ENCODE peak calls at places on chromosome 18, in six cellular contexts. One of them, this sample, is unnamed.
A peak's percentile ranks its signal among the peaks of the same experiment; 100 is the strongest.

GRCh38 chr18:34993289-34993688 is 47.9 kb upstream of the MAPRE2 start:
- DNase-seq in stomach: no peak
- DNase-seq in GM12865: no peak
- DNase-seq in fibroblast of the aortic adventitia: no peak
- DNase-seq in SK-N-SH: no peak
- DNase-seq in A549: no peak
- DNase-seq in this sample: no peak

GRCh38 chr18:4125246-4125938 is 329.7 kb downstream of the DLGAP1 start:
- DNase-seq in stomach: no peak
- DNase-seq in GM12865: no peak
- DNase-seq in fibroblast of the aortic adventitia: peak; percentile 88
- DNase-seq in SK-N-SH: no peak
- DNase-seq in A549: no peak
- DNase-seq in this sample: no peak

GRCh38 chr18:35343488-35343935 is 708 bp downstream of the ZNF24 start:
- DNase-seq in stomach: no peak
- DNase-seq in GM12865: no peak
- DNase-seq in fibroblast of the aortic adventitia: no peak
- DNase-seq in SK-N-SH: no peak
- DNase-seq in A549: no peak
- DNase-seq in this sample: no peak

GRCh38 chr18:76274470-76275289 is 220.4 kb downstream of the ZNF516 start:
- DNase-seq in stomach: no peak
- DNase-seq in GM12865: peak; percentile 18
- DNase-seq in fibroblast of the aortic adventitia: no peak
- DNase-seq in SK-N-SH: peak; percentile 71
- DNase-seq in A549: peak; percentile 14
- DNase-seq in this sample: no peak

GRCh38 chr18:55275042-55275897 is 312.7 kb downstream of the TCF4 start:
- DNase-seq in stomach: no peak
- DNase-seq in GM12865: peak; percentile 50
- DNase-seq in fibroblast of the aortic adventitia: peak; percentile 69
- DNase-seq in SK-N-SH: no peak
- DNase-seq in A549: no peak
- DNase-seq in this sample: no peak

GRCh38 chr18:581106-581505 is 926 bp downstream of the CETN1 start:
- DNase-seq in stomach: no peak
- DNase-seq in GM12865: no peak
- DNase-seq in fibroblast of the aortic adventitia: peak; percentile 47
- DNase-seq in SK-N-SH: no peak
- DNase-seq in A549: no peak
- DNase-seq in this sample: no peak

GRCh38 chr18:44938396-44939036 is 257.8 kb downstream of the SETBP1 start:
- DNase-seq in stomach: peak; percentile 46
- DNase-seq in GM12865: no peak
- DNase-seq in fibroblast of the aortic adventitia: no peak
- DNase-seq in SK-N-SH: peak; percentile 68
- DNase-seq in A549: no peak
- DNase-seq in this sample: no peak

GRCh38 chr18:657311-657997 is at the start of gene TYMS:
- DNase-seq in stomach: peak; percentile 49
- DNase-seq in GM12865: peak; percentile 85
- DNase-seq in fibroblast of the aortic adventitia: peak; percentile 48
- DNase-seq in SK-N-SH: peak; percentile 89
- DNase-seq in A549: peak; percentile 81
- DNase-seq in this sample: peak; percentile 72

GRCh38 chr18:11219571-11219970 is 70.2 kb upstream of the PIEZO2 start:
- DNase-seq in stomach: no peak
- DNase-seq in GM12865: no peak
- DNase-seq in fibroblast of the aortic adventitia: no peak
- DNase-seq in SK-N-SH: no peak
- DNase-seq in A549: no peak
- DNase-seq in this sample: no peak

GRCh38 chr18:36167692-36168218 is 19.5 kb upstream of the MOCOS start:
- DNase-seq in stomach: no peak
- DNase-seq in GM12865: no peak
- DNase-seq in fibroblast of the aortic adventitia: no peak
- DNase-seq in SK-N-SH: no peak
- DNase-seq in A549: no peak
- DNase-seq in this sample: no peak

GRCh38 chr18:26417190-26417589 is 131.2 kb downstream of the KCTD1 start:
- DNase-seq in stomach: no peak
- DNase-seq in GM12865: no peak
- DNase-seq in fibroblast of the aortic adventitia: no peak
- DNase-seq in SK-N-SH: no peak
- DNase-seq in A549: no peak
- DNase-seq in this sample: no peak

GRCh38 chr18:39842042-39842791 is 2112.8 kb upstream of the PIK3C3 start:
- DNase-seq in stomach: no peak
- DNase-seq in GM12865: no peak
- DNase-seq in fibroblast of the aortic adventitia: no peak
- DNase-seq in SK-N-SH: peak; percentile 39
- DNase-seq in A549: no peak
- DNase-seq in this sample: no peak

GRCh38 chr18:29531746-29532145 is 1354.8 kb upstream of the CDH2 start:
- DNase-seq in stomach: no peak
- DNase-seq in GM12865: no peak
- DNase-seq in fibroblast of the aortic adventitia: no peak
- DNase-seq in SK-N-SH: no peak
- DNase-seq in A549: no peak
- DNase-seq in this sample: no peak

GRCh38 chr18:74806700-74807416 is 209.2 kb downstream of the ZNF407 start:
- DNase-seq in stomach: no peak
- DNase-seq in GM12865: peak; percentile 79
- DNase-seq in fibroblast of the aortic adventitia: peak; percentile 82
- DNase-seq in SK-N-SH: no peak
- DNase-seq in A549: peak; percentile 8
- DNase-seq in this sample: no peak

GRCh38 chr18:24112874-24113615 is 25.8 kb upstream of the CABYR start:
- DNase-seq in stomach: no peak
- DNase-seq in GM12865: no peak
- DNase-seq in fibroblast of the aortic adventitia: no peak
- DNase-seq in SK-N-SH: no peak
- DNase-seq in A549: peak; percentile 30
- DNase-seq in this sample: no peak

GRCh38 chr18:73118121-73118816 is 250.5 kb upstream of the NETO1 start:
- DNase-seq in stomach: no peak
- DNase-seq in GM12865: no peak
- DNase-seq in fibroblast of the aortic adventitia: peak; percentile 34
- DNase-seq in SK-N-SH: no peak
- DNase-seq in A549: no peak
- DNase-seq in this sample: no peak

GRCh38 chr18:62715829-62716678 is 713 bp downstream of the PHLPP1 start:
- DNase-seq in stomach: peak; percentile 67
- DNase-seq in GM12865: peak; percentile 90
- DNase-seq in fibroblast of the aortic adventitia: peak; percentile 45
- DNase-seq in SK-N-SH: peak; percentile 77
- DNase-seq in A549: peak; percentile 14
- DNase-seq in this sample: no peak

DNA sequence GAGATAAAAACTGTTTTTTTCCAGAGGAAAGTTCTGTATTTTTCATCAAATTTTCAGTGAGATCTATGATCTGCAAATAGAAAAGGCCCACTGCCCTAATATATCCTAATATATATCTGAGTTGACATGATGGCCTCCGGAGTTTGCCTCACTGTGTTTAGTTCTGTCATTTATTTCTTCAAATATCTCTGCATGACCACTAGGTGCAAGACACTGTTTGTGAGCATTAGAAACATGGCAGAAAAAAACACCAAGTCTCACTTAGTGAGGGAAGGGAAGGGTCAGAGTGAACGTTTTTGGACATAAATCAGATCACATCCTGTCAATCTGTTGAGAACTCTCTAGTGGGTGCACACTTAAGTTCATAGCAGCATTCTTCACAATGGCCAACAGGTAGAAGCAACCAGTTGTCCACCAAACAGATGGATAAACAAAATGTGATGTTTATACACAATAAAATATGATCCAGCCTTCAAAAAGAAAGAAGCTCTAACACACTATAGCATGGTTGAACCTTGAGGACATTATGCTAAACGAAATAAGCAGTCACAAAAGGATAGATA is 53.4 kb downstream of the SPIRE1 start:
- DNase-seq in stomach: no peak
- DNase-seq in GM12865: no peak
- DNase-seq in fibroblast of the aortic adventitia: no peak
- DNase-seq in SK-N-SH: no peak
- DNase-seq in A549: peak; percentile 9
- DNase-seq in this sample: no peak
- TF ChIP-seq CTCF in stomach: no peak
- TF ChIP-seq CTCF in GM12865: peak; percentile 5
- TF ChIP-seq CTCF in fibroblast of the aortic adventitia: no peak
- TF ChIP-seq CTCF in SK-N-SH: peak; percentile 34
- TF ChIP-seq CTCF in A549: no peak
- TF ChIP-seq CTCF in this sample: no peak

DNA sequence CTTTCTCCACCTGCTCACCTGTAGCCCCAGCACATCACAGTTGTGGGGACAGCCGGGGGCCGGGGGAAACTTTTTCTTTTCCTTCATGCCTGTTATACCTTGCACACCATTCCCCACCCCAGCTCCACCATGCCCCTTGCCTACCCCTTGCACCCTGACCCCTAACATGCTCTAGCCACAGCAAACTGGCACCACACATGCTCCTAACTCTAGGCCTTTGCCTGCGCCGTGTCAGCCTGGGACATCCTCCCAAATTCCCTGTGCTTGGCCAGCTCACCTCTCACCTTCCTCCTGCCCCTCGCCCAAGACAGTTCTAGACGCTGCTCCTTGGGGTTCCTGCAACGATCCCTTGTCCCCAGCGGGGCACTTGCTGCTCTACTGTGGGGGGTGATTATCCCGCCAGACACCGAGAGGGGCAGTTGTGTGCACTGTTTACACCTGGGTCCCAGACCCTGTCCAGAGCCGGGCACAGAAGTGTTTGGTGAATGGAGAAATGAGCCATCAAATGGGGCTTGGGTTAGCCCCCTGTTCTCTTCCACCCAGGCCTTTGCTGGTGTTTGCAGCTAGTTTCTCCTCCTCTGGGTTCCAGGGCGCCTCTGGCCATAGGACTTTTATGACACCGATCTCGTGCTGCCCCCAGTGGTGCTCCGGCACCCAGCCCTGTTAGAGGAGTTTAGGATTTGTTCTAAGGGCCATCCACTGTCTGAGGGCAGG is 129.8 kb downstream of the CTIF start:
- DNase-seq in stomach: no peak
- DNase-seq in GM12865: no peak
- DNase-seq in fibroblast of the aortic adventitia: no peak
- DNase-seq in SK-N-SH: no peak
- DNase-seq in A549: no peak
- DNase-seq in this sample: no peak
- TF ChIP-seq CTCF in stomach: no peak
- TF ChIP-seq CTCF in GM12865: no peak
- TF ChIP-seq CTCF in fibroblast of the aortic adventitia: peak; percentile 14
- TF ChIP-seq CTCF in SK-N-SH: no peak
- TF ChIP-seq CTCF in A549: no peak
- TF ChIP-seq CTCF in this sample: no peak

GRCh38 chr18:68662779-68663178 is 52.1 kb downstream of the TMX3 start:
- DNase-seq in stomach: no peak
- DNase-seq in GM12865: no peak
- DNase-seq in fibroblast of the aortic adventitia: peak; percentile 28
- DNase-seq in SK-N-SH: no peak
- DNase-seq in A549: no peak
- DNase-seq in this sample: no peak
- TF ChIP-seq CTCF in stomach: no peak
- TF ChIP-seq CTCF in GM12865: no peak
- TF ChIP-seq CTCF in fibroblast of the aortic adventitia: peak; percentile 3
- TF ChIP-seq CTCF in SK-N-SH: peak; percentile 22
- TF ChIP-seq CTCF in A549: no peak
- TF ChIP-seq CTCF in this sample: peak; percentile 8

GRCh38 chr18:77870238-77870637 is 620.6 kb downstream of the GALR1 start:
- DNase-seq in stomach: no peak
- DNase-seq in GM12865: no peak
- DNase-seq in fibroblast of the aortic adventitia: no peak
- DNase-seq in SK-N-SH: no peak
- DNase-seq in A549: no peak
- DNase-seq in this sample: peak; percentile 9
- TF ChIP-seq CTCF in stomach: no peak
- TF ChIP-seq CTCF in GM12865: no peak
- TF ChIP-seq CTCF in fibroblast of the aortic adventitia: no peak
- TF ChIP-seq CTCF in SK-N-SH: no peak
- TF ChIP-seq CTCF in A549: no peak
- TF ChIP-seq CTCF in this sample: no peak

GRCh38 chr18:46917108-46917807 is at the start of the genes KATNAL2 and PIAS2:
- DNase-seq in stomach: peak; percentile 85
- DNase-seq in GM12865: peak; percentile 92
- DNase-seq in fibroblast of the aortic adventitia: peak; percentile 52
- DNase-seq in SK-N-SH: peak; percentile 97
- DNase-seq in A549: peak; percentile 29
- DNase-seq in this sample: peak; percentile 84
- TF ChIP-seq CTCF in stomach: peak; percentile 21
- TF ChIP-seq CTCF in GM12865: no peak
- TF ChIP-seq CTCF in fibroblast of the aortic adventitia: no peak
- TF ChIP-seq CTCF in SK-N-SH: no peak
- TF ChIP-seq CTCF in A549: no peak
- TF ChIP-seq CTCF in this sample: no peak

GRCh38 chr18:22609642-22610041 is 191.9 kb upstream of the CTAGE1 start:
- DNase-seq in stomach: peak; percentile 66
- DNase-seq in GM12865: no peak
- DNase-seq in fibroblast of the aortic adventitia: peak; percentile 52
- DNase-seq in SK-N-SH: no peak
- DNase-seq in A549: peak; percentile 27
- DNase-seq in this sample: no peak
- TF ChIP-seq CTCF in stomach: no peak
- TF ChIP-seq CTCF in GM12865: no peak
- TF ChIP-seq CTCF in fibroblast of the aortic adventitia: no peak
- TF ChIP-seq CTCF in SK-N-SH: no peak
- TF ChIP-seq CTCF in A549: no peak
- TF ChIP-seq CTCF in this sample: no peak

DNA sequence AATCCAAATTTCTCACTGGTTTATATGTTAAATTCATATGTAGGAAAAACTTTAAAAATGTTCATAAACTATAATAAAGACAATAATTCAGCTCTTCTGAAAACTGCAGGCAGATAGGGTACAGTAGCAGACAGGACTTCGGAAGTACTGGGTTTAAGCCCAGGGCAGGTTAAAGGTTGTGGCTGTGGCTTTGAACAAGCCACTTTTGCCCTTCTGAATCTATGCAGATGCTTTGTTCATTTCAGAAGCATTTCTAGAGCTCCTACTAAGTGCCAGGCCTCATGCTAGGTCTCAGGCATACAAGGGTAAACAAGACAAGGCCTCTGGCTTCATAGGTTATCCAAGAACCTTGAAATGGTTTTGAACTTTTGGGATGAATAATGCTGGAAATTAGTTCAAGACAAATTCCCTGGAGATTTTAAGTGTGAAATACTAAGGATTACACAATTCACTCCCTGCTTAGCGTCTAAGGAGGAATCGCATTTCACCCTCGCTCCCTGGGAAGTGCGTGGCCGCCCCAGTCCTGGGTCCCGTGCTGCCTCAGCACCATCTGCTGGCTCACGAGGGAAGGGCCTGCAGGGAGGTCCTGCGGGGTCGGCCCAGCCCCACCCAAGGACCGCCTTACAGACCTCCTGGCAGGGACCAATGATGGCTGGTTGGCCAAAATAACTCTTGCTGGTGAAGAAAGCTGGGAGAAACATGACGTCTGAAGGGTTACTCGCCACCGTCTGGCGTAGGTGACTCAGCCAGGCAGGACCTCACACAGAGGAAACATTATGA is 67.7 kb upstream of the L3MBTL4 start:
- DNase-seq in stomach: peak; percentile 60
- DNase-seq in GM12865: peak; percentile 54
- DNase-seq in fibroblast of the aortic adventitia: peak; percentile 27
- DNase-seq in SK-N-SH: peak; percentile 67
- DNase-seq in A549: peak; percentile 5
- DNase-seq in this sample: no peak
- TF ChIP-seq CTCF in stomach: peak; percentile 77
- TF ChIP-seq CTCF in GM12865: peak; percentile 81
- TF ChIP-seq CTCF in fibroblast of the aortic adventitia: peak; percentile 26
- TF ChIP-seq CTCF in SK-N-SH: peak; percentile 34
- TF ChIP-seq CTCF in A549: peak; percentile 13
- TF ChIP-seq CTCF in this sample: peak; percentile 46